ENCODE peak calls at places on chromosome 2, in eight cellular contexts. One of them, this sample, is unnamed.
A peak's percentile ranks its signal among the peaks of the same experiment; 100 is the strongest.

GRCh38 chr2:29064746-29065478 is 9.4 kb downstream of the PCARE start:
- DNase-seq in gastrocnemius medialis: no peak
- DNase-seq in heart left ventricle: no peak
- DNase-seq in transverse colon: no peak
- DNase-seq in fibroblast of lung: no peak
- DNase-seq in left ventricle myocardium inferior: no peak
- DNase-seq in adrenal gland: no peak
- DNase-seq in Peyer's patch: no peak
- DNase-seq in this sample: no peak

GRCh38 chr2:219495531-219496122 is 3.1 kb upstream of the GMPPA start:
- DNase-seq in gastrocnemius medialis: peak; percentile 78
- DNase-seq in heart left ventricle: peak; percentile 67
- DNase-seq in transverse colon: peak; percentile 62
- DNase-seq in fibroblast of lung: peak; percentile 73
- DNase-seq in left ventricle myocardium inferior: peak; percentile 55
- DNase-seq in adrenal gland: peak; percentile 70
- DNase-seq in Peyer's patch: peak; percentile 54
- DNase-seq in this sample: peak; percentile 89

GRCh38 chr2:69933839-69934613 is 19.1 kb downstream of the MXD1 start:
- DNase-seq in gastrocnemius medialis: no peak
- DNase-seq in heart left ventricle: no peak
- DNase-seq in transverse colon: no peak
- DNase-seq in fibroblast of lung: peak; percentile 84
- DNase-seq in left ventricle myocardium inferior: no peak
- DNase-seq in adrenal gland: peak; percentile 50
- DNase-seq in Peyer's patch: no peak
- DNase-seq in this sample: no peak

GRCh38 chr2:196263181-196263747 is 91.9 kb upstream of the STK17B start:
- DNase-seq in gastrocnemius medialis: peak; percentile 23
- DNase-seq in heart left ventricle: no peak
- DNase-seq in transverse colon: peak; percentile 9
- DNase-seq in fibroblast of lung: peak; percentile 45
- DNase-seq in left ventricle myocardium inferior: no peak
- DNase-seq in adrenal gland: no peak
- DNase-seq in Peyer's patch: peak; percentile 59
- DNase-seq in this sample: peak; percentile 48

GRCh38 chr2:84481702-84482101 is 22.6 kb upstream of the SUCLG1 start:
- DNase-seq in gastrocnemius medialis: no peak
- DNase-seq in heart left ventricle: no peak
- DNase-seq in transverse colon: no peak
- DNase-seq in fibroblast of lung: peak; percentile 42
- DNase-seq in left ventricle myocardium inferior: no peak
- DNase-seq in adrenal gland: no peak
- DNase-seq in Peyer's patch: no peak
- DNase-seq in this sample: no peak

GRCh38 chr2:222049946-222050345 is 248.9 kb downstream of the PAX3 start:
- DNase-seq in gastrocnemius medialis: no peak
- DNase-seq in heart left ventricle: no peak
- DNase-seq in transverse colon: no peak
- DNase-seq in fibroblast of lung: peak; percentile 23
- DNase-seq in left ventricle myocardium inferior: no peak
- DNase-seq in adrenal gland: no peak
- DNase-seq in Peyer's patch: no peak
- DNase-seq in this sample: no peak

GRCh38 chr2:222057249-222058073 is 241.3 kb downstream of the PAX3 start:
- DNase-seq in gastrocnemius medialis: no peak
- DNase-seq in heart left ventricle: no peak
- DNase-seq in transverse colon: no peak
- DNase-seq in fibroblast of lung: peak; percentile 26
- DNase-seq in left ventricle myocardium inferior: no peak
- DNase-seq in adrenal gland: no peak
- DNase-seq in Peyer's patch: no peak
- DNase-seq in this sample: no peak

GRCh38 chr2:203675086-203675485 is 31.4 kb upstream of the CD28 start:
- DNase-seq in gastrocnemius medialis: no peak
- DNase-seq in heart left ventricle: no peak
- DNase-seq in transverse colon: no peak
- DNase-seq in fibroblast of lung: no peak
- DNase-seq in left ventricle myocardium inferior: no peak
- DNase-seq in adrenal gland: no peak
- DNase-seq in Peyer's patch: no peak
- DNase-seq in this sample: no peak

GRCh38 chr2:121446647-121447241 is 83.9 kb upstream of the RNU4ATAC start:
- DNase-seq in gastrocnemius medialis: no peak
- DNase-seq in heart left ventricle: no peak
- DNase-seq in transverse colon: no peak
- DNase-seq in fibroblast of lung: no peak
- DNase-seq in left ventricle myocardium inferior: no peak
- DNase-seq in adrenal gland: no peak
- DNase-seq in Peyer's patch: no peak
- DNase-seq in this sample: no peak

GRCh38 chr2:227363756-227364155 is 15.3 kb downstream of the TM4SF20 start:
- DNase-seq in gastrocnemius medialis: no peak
- DNase-seq in heart left ventricle: no peak
- DNase-seq in transverse colon: no peak
- DNase-seq in fibroblast of lung: no peak
- DNase-seq in left ventricle myocardium inferior: no peak
- DNase-seq in adrenal gland: no peak
- DNase-seq in Peyer's patch: no peak
- DNase-seq in this sample: no peak

GRCh38 chr2:149348291-149348690 is 17.9 kb downstream of the LYPD6 start:
- DNase-seq in gastrocnemius medialis: no peak
- DNase-seq in heart left ventricle: no peak
- DNase-seq in transverse colon: no peak
- DNase-seq in fibroblast of lung: no peak
- DNase-seq in left ventricle myocardium inferior: no peak
- DNase-seq in adrenal gland: no peak
- DNase-seq in Peyer's patch: no peak
- DNase-seq in this sample: no peak

GRCh38 chr2:239711911-239712570 is 311.2 kb upstream of the HDAC4 start:
- DNase-seq in gastrocnemius medialis: peak; percentile 5
- DNase-seq in heart left ventricle: peak; percentile 11
- DNase-seq in transverse colon: no peak
- DNase-seq in fibroblast of lung: no peak
- DNase-seq in left ventricle myocardium inferior: no peak
- DNase-seq in adrenal gland: peak; percentile 12
- DNase-seq in Peyer's patch: no peak
- DNase-seq in this sample: no peak

GRCh38 chr2:61423714-61424113 is 47.2 kb downstream of the USP34 start:
- DNase-seq in gastrocnemius medialis: no peak
- DNase-seq in heart left ventricle: no peak
- DNase-seq in transverse colon: no peak
- DNase-seq in fibroblast of lung: peak; percentile 55
- DNase-seq in left ventricle myocardium inferior: no peak
- DNase-seq in adrenal gland: no peak
- DNase-seq in Peyer's patch: no peak
- DNase-seq in this sample: no peak

GRCh38 chr2:6977095-6977777 is 60.0 kb downstream of the RNF144A start:
- DNase-seq in gastrocnemius medialis: peak; percentile 68
- DNase-seq in heart left ventricle: peak; percentile 63
- DNase-seq in transverse colon: peak; percentile 70
- DNase-seq in fibroblast of lung: peak; percentile 40
- DNase-seq in left ventricle myocardium inferior: peak; percentile 78
- DNase-seq in adrenal gland: peak; percentile 83
- DNase-seq in Peyer's patch: no peak
- DNase-seq in this sample: no peak

GRCh38 chr2:233413529-233414272 is 59.4 kb downstream of the DGKD start:
- DNase-seq in gastrocnemius medialis: peak; percentile 70
- DNase-seq in heart left ventricle: peak; percentile 82
- DNase-seq in transverse colon: no peak
- DNase-seq in fibroblast of lung: peak; percentile 65
- DNase-seq in left ventricle myocardium inferior: peak; percentile 64
- DNase-seq in adrenal gland: peak; percentile 89
- DNase-seq in Peyer's patch: no peak
- DNase-seq in this sample: peak; percentile 56

GRCh38 chr2:48227617-48228344 is 302.2 kb upstream of the STON1 start:
- DNase-seq in gastrocnemius medialis: no peak
- DNase-seq in heart left ventricle: no peak
- DNase-seq in transverse colon: no peak
- DNase-seq in fibroblast of lung: peak; percentile 6
- DNase-seq in left ventricle myocardium inferior: no peak
- DNase-seq in adrenal gland: no peak
- DNase-seq in Peyer's patch: no peak
- DNase-seq in this sample: no peak

GRCh38 chr2:36492216-36492945 is 105.6 kb downstream of the FEZ2 start:
- DNase-seq in gastrocnemius medialis: no peak
- DNase-seq in heart left ventricle: no peak
- DNase-seq in transverse colon: no peak
- DNase-seq in fibroblast of lung: no peak
- DNase-seq in left ventricle myocardium inferior: no peak
- DNase-seq in adrenal gland: no peak
- DNase-seq in Peyer's patch: no peak
- DNase-seq in this sample: no peak

GRCh38 chr2:36490749-36491148 is 107.2 kb downstream of the FEZ2 start:
- DNase-seq in gastrocnemius medialis: no peak
- DNase-seq in heart left ventricle: no peak
- DNase-seq in transverse colon: no peak
- DNase-seq in fibroblast of lung: no peak
- DNase-seq in left ventricle myocardium inferior: no peak
- DNase-seq in adrenal gland: no peak
- DNase-seq in Peyer's patch: no peak
- DNase-seq in this sample: no peak

GRCh38 chr2:36486546-36487044 is 111.4 kb downstream of the FEZ2 start:
- DNase-seq in gastrocnemius medialis: no peak
- DNase-seq in heart left ventricle: no peak
- DNase-seq in transverse colon: no peak
- DNase-seq in fibroblast of lung: peak; percentile 74
- DNase-seq in left ventricle myocardium inferior: no peak
- DNase-seq in adrenal gland: no peak
- DNase-seq in Peyer's patch: no peak
- DNase-seq in this sample: no peak

GRCh38 chr2:36487947-36488346 is 110.0 kb downstream of the FEZ2 start:
- DNase-seq in gastrocnemius medialis: no peak
- DNase-seq in heart left ventricle: no peak
- DNase-seq in transverse colon: no peak
- DNase-seq in fibroblast of lung: no peak
- DNase-seq in left ventricle myocardium inferior: no peak
- DNase-seq in adrenal gland: no peak
- DNase-seq in Peyer's patch: no peak
- DNase-seq in this sample: no peak

GRCh38 chr2:36489296-36489695 is 108.7 kb downstream of the FEZ2 start:
- DNase-seq in gastrocnemius medialis: no peak
- DNase-seq in heart left ventricle: no peak
- DNase-seq in transverse colon: no peak
- DNase-seq in fibroblast of lung: peak; percentile 65
- DNase-seq in left ventricle myocardium inferior: no peak
- DNase-seq in adrenal gland: no peak
- DNase-seq in Peyer's patch: no peak
- DNase-seq in this sample: no peak
- H3K4me1 ChIP-seq in gastrocnemius medialis: peaks cover 78% of the 10 kb centered on the region
- H3K4me1 ChIP-seq in heart left ventricle: peaks cover 46% of the 10 kb centered on the region
- H3K4me1 ChIP-seq in transverse colon: no peaks in the 10 kb centered on the region
- H3K4me1 ChIP-seq in fibroblast of lung: peaks cover 56% of the 10 kb centered on the region
- H3K4me1 ChIP-seq in left ventricle myocardium inferior: peaks cover 57% of the 10 kb centered on the region
- H3K4me1 ChIP-seq in adrenal gland: peaks cover 27% of the 10 kb centered on the region
- H3K4me1 ChIP-seq in Peyer's patch: no peaks in the 10 kb centered on the region
- H3K4me1 ChIP-seq in this sample: no peaks in the 10 kb centered on the region

GRCh38 chr2:43225788-43226557 is 433 bp downstream of the ZFP36L2 start:
- DNase-seq in gastrocnemius medialis: peak; percentile 63
- DNase-seq in heart left ventricle: no peak
- DNase-seq in transverse colon: no peak
- DNase-seq in fibroblast of lung: peak; percentile 80
- DNase-seq in left ventricle myocardium inferior: peak; percentile 75
- DNase-seq in adrenal gland: no peak
- DNase-seq in Peyer's patch: peak; percentile 48
- DNase-seq in this sample: peak; percentile 71
- TF ChIP-seq CTCF in gastrocnemius medialis: no peak
- TF ChIP-seq CTCF in heart left ventricle: no peak
- TF ChIP-seq CTCF in transverse colon: no peak
- TF ChIP-seq CTCF in fibroblast of lung: no peak
- TF ChIP-seq CTCF in left ventricle myocardium inferior: no peak
- TF ChIP-seq CTCF in adrenal gland: no peak
- TF ChIP-seq CTCF in Peyer's patch: no peak
- TF ChIP-seq CTCF in this sample: no peak

GRCh38 chr2:8953525-8953924 is 50.0 kb downstream of the MBOAT2 start:
- DNase-seq in gastrocnemius medialis: no peak
- DNase-seq in heart left ventricle: no peak
- DNase-seq in transverse colon: no peak
- DNase-seq in fibroblast of lung: no peak
- DNase-seq in left ventricle myocardium inferior: no peak
- DNase-seq in adrenal gland: no peak
- DNase-seq in Peyer's patch: no peak
- DNase-seq in this sample: no peak

GRCh38 chr2:8957593-8957992 is 45.9 kb downstream of the MBOAT2 start:
- DNase-seq in gastrocnemius medialis: no peak
- DNase-seq in heart left ventricle: no peak
- DNase-seq in transverse colon: no peak
- DNase-seq in fibroblast of lung: no peak
- DNase-seq in left ventricle myocardium inferior: no peak
- DNase-seq in adrenal gland: no peak
- DNase-seq in Peyer's patch: no peak
- DNase-seq in this sample: no peak

GRCh38 chr2:8956789-8957188 is 46.7 kb downstream of the MBOAT2 start:
- DNase-seq in gastrocnemius medialis: no peak
- DNase-seq in heart left ventricle: no peak
- DNase-seq in transverse colon: no peak
- DNase-seq in fibroblast of lung: no peak
- DNase-seq in left ventricle myocardium inferior: no peak
- DNase-seq in adrenal gland: no peak
- DNase-seq in Peyer's patch: no peak
- DNase-seq in this sample: no peak

DNA sequence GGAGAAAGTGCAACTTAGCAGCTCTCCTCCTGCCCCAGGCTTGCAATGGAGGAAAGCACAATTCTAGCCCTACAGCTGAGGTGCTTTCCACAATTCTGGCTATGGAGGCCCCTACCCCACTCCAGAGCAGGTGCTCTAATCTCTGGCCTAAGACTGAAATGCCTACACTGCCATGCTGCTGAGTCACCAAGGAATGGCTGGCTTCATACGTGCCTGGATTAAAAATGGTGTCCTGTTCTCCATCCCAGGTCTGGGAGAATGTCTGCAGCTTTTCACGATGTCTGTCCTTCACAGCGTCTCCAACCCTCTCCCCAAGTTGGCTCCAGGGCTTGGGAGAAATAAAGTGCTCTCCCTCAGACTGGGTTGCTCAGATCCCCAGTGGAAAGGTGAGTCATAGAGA is 48.5 kb downstream of the MBOAT2 start:
- DNase-seq in gastrocnemius medialis: no peak
- DNase-seq in heart left ventricle: no peak
- DNase-seq in transverse colon: no peak
- DNase-seq in fibroblast of lung: no peak
- DNase-seq in left ventricle myocardium inferior: no peak
- DNase-seq in adrenal gland: no peak
- DNase-seq in Peyer's patch: no peak
- DNase-seq in this sample: no peak
- H3K9me3 ChIP-seq in gastrocnemius medialis: peaks cover 7% of the 10 kb centered on the region
- H3K9me3 ChIP-seq in heart left ventricle: no peaks in the 10 kb centered on the region
- H3K9me3 ChIP-seq in transverse colon: peaks cover 10% of the 10 kb centered on the region
- H3K9me3 ChIP-seq in fibroblast of lung: no peaks in the 10 kb centered on the region
- H3K9me3 ChIP-seq in left ventricle myocardium inferior: peaks cover 30% of the 10 kb centered on the region
- H3K9me3 ChIP-seq in adrenal gland: no peaks in the 10 kb centered on the region
- H3K9me3 ChIP-seq in Peyer's patch: peaks cover 8% of the 10 kb centered on the region
- H3K9me3 ChIP-seq in this sample: peaks cover 5% of the 10 kb centered on the region

DNA sequence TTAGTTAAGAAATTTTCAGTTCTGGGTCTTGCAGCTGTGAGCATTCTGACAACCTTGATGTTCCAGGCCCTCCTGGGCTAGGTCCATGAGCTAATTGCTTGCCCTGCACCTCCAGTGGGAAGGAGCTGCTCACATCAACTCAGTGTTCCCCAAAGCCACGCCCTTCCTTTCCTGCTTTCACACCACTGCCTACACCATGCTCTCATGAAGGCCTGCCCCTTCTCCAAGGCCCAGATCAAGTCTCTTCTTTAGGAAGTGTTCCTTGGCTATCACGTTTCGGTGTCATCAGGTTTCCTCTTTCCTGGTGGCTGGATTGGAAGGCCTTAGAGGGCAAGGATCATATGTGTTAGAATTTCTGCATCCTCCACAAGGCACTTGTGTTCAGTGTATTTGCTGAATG is 18.8 kb downstream of the TMEM127 start:
- DNase-seq in gastrocnemius medialis: peak; percentile 54
- DNase-seq in heart left ventricle: no peak
- DNase-seq in transverse colon: no peak
- DNase-seq in fibroblast of lung: no peak
- DNase-seq in left ventricle myocardium inferior: no peak
- DNase-seq in adrenal gland: no peak
- DNase-seq in Peyer's patch: no peak
- DNase-seq in this sample: no peak
- H3K4me1 ChIP-seq in gastrocnemius medialis: peaks cover 59% of the 10 kb centered on the region
- H3K4me1 ChIP-seq in heart left ventricle: peaks cover 83% of the 10 kb centered on the region
- H3K4me1 ChIP-seq in transverse colon: no peaks in the 10 kb centered on the region
- H3K4me1 ChIP-seq in fibroblast of lung: peaks cover 15% of the 10 kb centered on the region
- H3K4me1 ChIP-seq in left ventricle myocardium inferior: peaks cover 58% of the 10 kb centered on the region
- H3K4me1 ChIP-seq in adrenal gland: peaks cover 48% of the 10 kb centered on the region
- H3K4me1 ChIP-seq in Peyer's patch: no peaks in the 10 kb centered on the region
- H3K4me1 ChIP-seq in this sample: no peaks in the 10 kb centered on the region